ENCODE peak calls at places on chromosome 12, in eight cellular contexts. R is NCI-H82, J is ureter, O is tibial nerve, C is right cardiac atrium, G is T follicular helper cell, M is cardiac muscle cell, L is foreskin fibroblast. E is an unnamed sample.

GRCh38 chr12:104720346-104721064 is 237.6 kb downstream of the SLC41A2 start:
- DNase-seq in R (no peak), J (no peak), O (no peak), C (no peak), G (peak), M (peak), L (peak), E (no peak)

GRCh38 chr12:122079038-122079531 is 529 bp downstream of the MLXIP start:
- DNase-seq in R (peak), J (peak), O (no peak), C (peak), G (no peak), M (no peak), L (peak), E (no peak)

GRCh38 chr12:26539131-26539530 is 293.9 kb downstream of the ITPR2 start:
- DNase-seq in R (no peak), J (no peak), O (no peak), C (no peak), G (no peak), M (no peak), L (no peak), E (no peak)

GRCh38 chr12:8048906-8049305 is 16.4 kb downstream of the FOXJ2 start:
- DNase-seq in R (no peak), J (no peak), O (no peak), C (no peak), G (no peak), M (no peak), L (no peak), E (no peak)

GRCh38 chr12:78385541-78385940 is 479.0 kb upstream of the SYT1 start:
- DNase-seq in R (no peak), J (no peak), O (no peak), C (no peak), G (no peak), M (no peak), L (peak), E (no peak)

GRCh38 chr12:29033519-29033918 is 115.6 kb upstream of the FAR2 start:
- DNase-seq in R (no peak), J (no peak), O (no peak), C (no peak), G (no peak), M (no peak), L (no peak), E (no peak)

GRCh38 chr12:57718641-57719528 is 19.7 kb downstream of the AGAP2 start:
- DNase-seq in R (no peak), J (no peak), O (no peak), C (no peak), G (no peak), M (no peak), L (no peak), E (no peak)

GRCh38 chr12:26274441-26275312 is 79.3 kb downstream of the SSPN start:
- DNase-seq in R (no peak), J (peak), O (peak), C (peak), G (no peak), M (peak), L (peak), E (peak)

GRCh38 chr12:51318846-51319570 is 5.0 kb downstream of the BIN2 start:
- DNase-seq in R (no peak), J (no peak), O (no peak), C (no peak), G (no peak), M (peak), L (peak), E (peak)

GRCh38 chr12:92648242-92649031 is 54.4 kb upstream of the PLEKHG7 start:
- DNase-seq in R (no peak), J (no peak), O (no peak), C (no peak), G (no peak), M (no peak), L (peak), E (no peak)

GRCh38 chr12:116459011-116459410 is 100.2 kb upstream of the MAP1LC3B2 start:
- DNase-seq in R (no peak), J (no peak), O (no peak), C (no peak), G (no peak), M (no peak), L (no peak), E (no peak)

GRCh38 chr12:83796527-83796926 is 1109.8 kb downstream of the TMTC2 start:
- DNase-seq in R (no peak), J (no peak), O (no peak), C (no peak), G (no peak), M (no peak), L (no peak), E (no peak)

GRCh38 chr12:131832393-131833231 is 4.4 kb downstream of the MMP17 start:
- DNase-seq in R (peak), J (peak), O (no peak), C (peak), G (no peak), M (peak), L (peak), E (peak)

GRCh38 chr12:27342551-27342950 is 9.9 kb downstream of the BMAL2 start:
- DNase-seq in R (no peak), J (no peak), O (no peak), C (no peak), G (no peak), M (no peak), L (no peak), E (no peak)

GRCh38 chr12:96193725-96194571 is at the start of gene ELK3:
- DNase-seq in R (peak), J (peak), O (peak), C (peak), G (peak), M (peak), L (peak), E (peak)

GRCh38 chr12:50981319-50982239 is 29.2 kb downstream of the HIGD1C start:
- DNase-seq in R (no peak), J (no peak), O (no peak), C (no peak), G (no peak), M (no peak), L (no peak), E (no peak)

GRCh38 chr12:42459336-42459847 is 130.2 kb downstream of the PRICKLE1 start:
- DNase-seq in R (no peak), J (no peak), O (no peak), C (no peak), G (no peak), M (no peak), L (no peak), E (no peak)

GRCh38 chr12:110270125-110270962 is 10.7 kb upstream of the ATP2A2 start:
- DNase-seq in R (peak), J (peak), O (no peak), C (peak), G (no peak), M (peak), L (peak), E (peak)

GRCh38 chr12:81727387-81727786 is 31.8 kb downstream of the PPFIA2 start:
- DNase-seq in R (no peak), J (no peak), O (no peak), C (no peak), G (no peak), M (no peak), L (no peak), E (no peak)

GRCh38 chr12:3202734-3203446 is 125.7 kb downstream of the TSPAN9 start:
- DNase-seq in R (peak), J (no peak), O (peak), C (peak), G (peak), M (peak), L (peak), E (peak)

GRCh38 chr12:108852674-108853073 is 4.7 kb downstream of the SSH1 start:
- DNase-seq in R (no peak), J (no peak), O (no peak), C (no peak), G (no peak), M (peak), L (no peak), E (no peak)

GRCh38 chr12:108187831-108188230 is 58.7 kb downstream of the WSCD2 start:
- DNase-seq in R (no peak), J (no peak), O (no peak), C (no peak), G (no peak), M (no peak), L (no peak), E (no peak)

GRCh38 chr12:116713529-116713928 is 24.3 kb downstream of the SPRING1 start:
- DNase-seq in R (no peak), J (no peak), O (no peak), C (no peak), G (no peak), M (no peak), L (no peak), E (no peak)

GRCh38 chr12:93819048-93819491 is 141.9 kb downstream of the CRADD start:
- DNase-seq in R (no peak), J (peak), O (peak), C (peak), G (no peak), M (peak), L (peak), E (peak)

GRCh38 chr12:105330283-105330937 is at the start of gene C12orf75:
- DNase-seq in R (peak), J (peak), O (peak), C (peak), G (peak), M (peak), L (peak), E (peak)

GRCh38 chr12:109058773-109059172 is 6.4 kb downstream of the USP30 start:
- DNase-seq in R (no peak), J (no peak), O (no peak), C (no peak), G (no peak), M (no peak), L (no peak), E (no peak)

GRCh38 chr12:3658327-3659163 is 94.4 kb downstream of the CRACR2A start:
- DNase-seq in R (peak), J (no peak), O (no peak), C (peak), G (peak), M (peak), L (peak), E (no peak)

GRCh38 chr12:59999291-59999690 is 403.5 kb downstream of the SLC16A7 start:
- DNase-seq in R (no peak), J (no peak), O (no peak), C (no peak), G (no peak), M (no peak), L (no peak), E (no peak)

GRCh38 chr12:52822771-52823510 is 9.0 kb upstream of the KRT4 start:
- DNase-seq in R (no peak), J (no peak), O (no peak), C (no peak), G (no peak), M (no peak), L (no peak), E (no peak)

GRCh38 chr12:602700-603068 is 60.6 kb downstream of the NINJ2 start:
- DNase-seq in R (no peak), J (no peak), O (no peak), C (no peak), G (no peak), M (no peak), L (no peak), E (no peak)

GRCh38 chr12:25020621-25021243 is 71.8 kb upstream of the BCAT1 start:
- DNase-seq in R (no peak), J (no peak), O (no peak), C (no peak), G (no peak), M (no peak), L (no peak), E (no peak)

GRCh38 chr12:11584213-11584855 is 65.1 kb upstream of the ETV6 start:
- DNase-seq in R (peak), J (no peak), O (no peak), C (no peak), G (no peak), M (no peak), L (peak), E (no peak)

GRCh38 chr12:52319097-52319496 is 2.1 kb downstream of the KRT83 start:
- DNase-seq in R (peak), J (no peak), O (no peak), C (no peak), G (no peak), M (no peak), L (no peak), E (no peak)

GRCh38 chr12:93524386-93525133 is 47.9 kb upstream of the SOCS2 start:
- DNase-seq in R (no peak), J (no peak), O (no peak), C (no peak), G (no peak), M (no peak), L (no peak), E (no peak)

GRCh38 chr12:72491399-72491798 is 219.2 kb downstream of the TRHDE start:
- DNase-seq in R (no peak), J (no peak), O (no peak), C (no peak), G (no peak), M (peak), L (peak), E (no peak)

GRCh38 chr12:95848575-95849388 is 10.0 kb upstream of the SNRPF start:
- DNase-seq in R (peak), J (no peak), O (no peak), C (no peak), G (no peak), M (peak), L (peak), E (no peak)